ENCODE peak calls at places on chromosome 14, in eight cellular contexts. W is H9; C is mucosa of descending colon; T is CD4-positive, alpha-beta memory T cell; D is tibial artery; Z is Peyer's patch; N is psoas muscle; I is CD8-positive, alpha-beta memory T cell. F is an unnamed sample.
A peak's percentile ranks its signal among the peaks of the same experiment; 100 is the strongest.

GRCh38 chr14:39581474-39581873 is 149.2 kb upstream of the FBXO33 start:
- DNase-seq in D (no peak), I (no peak), T (no peak), N (no peak), Z (no peak), C (no peak), W (no peak), F (peak; percentile 3)

GRCh38 chr14:71918955-71919354 is 13.3 kb upstream of the RGS6 start:
- DNase-seq in I (no peak), N (no peak), C (no peak), T (no peak), W (peak; percentile 60), D (no peak), Z (no peak), F (no peak)

GRCh38 chr14:66045572-66046021 is 440.6 kb upstream of the CCDC196 start:
- DNase-seq in C (no peak), W (no peak), D (no peak), Z (no peak), N (no peak), I (no peak), T (no peak), F (peak; percentile 11)

GRCh38 chr14:98964171-98964570 is 307.8 kb downstream of the BCL11B start:
- DNase-seq in Z (no peak), D (no peak), T (no peak), C (no peak), W (peak; percentile 26), I (no peak), N (no peak), F (no peak)

GRCh38 chr14:67643671-67644070 is 24.0 kb downstream of the ARG2 start:
- DNase-seq in I (no peak), T (no peak), Z (no peak), C (no peak), N (no peak), D (no peak), W (no peak), F (no peak)

GRCh38 chr14:60151715-60152114 is 13.5 kb downstream of the DHRS7 start:
- DNase-seq in I (peak; percentile 50), W (no peak), D (peak; percentile 87), C (peak; percentile 84), Z (peak; percentile 65), T (peak; percentile 72), N (peak; percentile 88), F (peak; percentile 89)

GRCh38 chr14:76376001-76376404 is at the start of gene ESRRB:
- DNase-seq in D (no peak), T (no peak), Z (no peak), W (peak; percentile 63), N (no peak), C (no peak), I (no peak), F (peak; percentile 7)

GRCh38 chr14:38226366-38226765 is 18.7 kb downstream of the SSTR1 start:
- DNase-seq in T (no peak), Z (no peak), I (no peak), W (no peak), D (no peak), N (no peak), C (no peak), F (no peak)

GRCh38 chr14:94989946-94990345 is 167.4 kb downstream of the DICER1 start:
- DNase-seq in I (no peak), T (no peak), C (no peak), Z (no peak), W (no peak), N (no peak), D (no peak), F (no peak)

GRCh38 chr14:77641534-77642341 is 25.3 kb upstream of the SPTLC2 start:
- DNase-seq in W (no peak), C (peak; percentile 83), T (peak; percentile 62), N (peak; percentile 83), D (peak; percentile 87), Z (peak; percentile 78), I (peak; percentile 45), F (peak; percentile 67)

GRCh38 chr14:50801706-50802105 is 29.3 kb downstream of the NIN start:
- DNase-seq in T (no peak), C (no peak), I (no peak), Z (no peak), D (no peak), N (no peak), W (no peak), F (peak; percentile 44)

GRCh38 chr14:33280646-33281045 is 342.0 kb downstream of the NPAS3 start:
- DNase-seq in Z (no peak), I (no peak), N (no peak), W (no peak), D (no peak), C (no peak), T (no peak), F (peak; percentile 3)

GRCh38 chr14:30610719-30611388 is 11.3 kb upstream of the SCFD1 start:
- DNase-seq in I (no peak), N (no peak), D (peak; percentile 73), C (no peak), T (peak; percentile 18), Z (no peak), W (no peak), F (peak; percentile 77)

GRCh38 chr14:52279405-52279804 is 11.9 kb downstream of the PTGDR start:
- DNase-seq in Z (no peak), T (no peak), C (no peak), I (no peak), W (no peak), D (no peak), N (no peak), F (peak; percentile 85)

GRCh38 chr14:23123419-23123818 is 4.4 kb upstream of the CEBPE start:
- DNase-seq in D (no peak), C (peak; percentile 90), W (no peak), Z (peak; percentile 90), N (peak; percentile 81), I (no peak), T (no peak), F (no peak)

GRCh38 chr14:54867011-54867410 is 35.6 kb downstream of the GCH1 start:
- DNase-seq in C (no peak), W (no peak), N (no peak), Z (no peak), D (no peak), I (no peak), T (no peak), F (peak; percentile 89)

GRCh38 chr14:24299255-24300191 is at the start of the genes DHRS1 and NOP9:
- DNase-seq in D (peak; percentile 89), T (peak; percentile 89), C (peak; percentile 94), I (peak; percentile 88), W (peak; percentile 90), N (peak; percentile 91), Z (peak; percentile 97), F (peak; percentile 96)

GRCh38 chr14:64391113-64391725 is 3.1 kb downstream of the MTHFD1 start:
- DNase-seq in N (no peak), T (no peak), W (peak; percentile 92), C (no peak), Z (no peak), I (no peak), D (no peak), F (no peak)

GRCh38 chr14:54206477-54206876 is 190.3 kb upstream of the CDKN3 start:
- DNase-seq in D (no peak), T (no peak), W (no peak), I (no peak), N (no peak), Z (no peak), C (no peak), F (no peak)

GRCh38 chr14:43198465-43198864 is 1308.6 kb downstream of the FSCB start:
- DNase-seq in D (no peak), N (no peak), W (no peak), I (no peak), C (no peak), Z (no peak), T (no peak), F (no peak)

GRCh38 chr14:55578511-55578910 is 1.5 kb upstream of the KTN1 start:
- DNase-seq in T (no peak), C (no peak), N (no peak), D (no peak), I (no peak), W (no peak), Z (no peak), F (no peak)

GRCh38 chr14:81313775-81314429 is 86.2 kb downstream of the STON2 start:
- DNase-seq in I (no peak), D (no peak), T (no peak), C (no peak), Z (no peak), N (no peak), W (no peak), F (no peak)

GRCh38 chr14:105092912-105093425 is 27.7 kb upstream of the GPR132 start:
- DNase-seq in W (peak; percentile 51), D (no peak), I (peak; percentile 53), C (peak; percentile 82), N (peak; percentile 68), Z (peak; percentile 83), T (peak; percentile 67), F (peak; percentile 80)
- H3K4me1 ChIP-seq in W (no peaks in the 10 kb centered on the region), D (peaks cover 67% of the 10 kb centered on the region), I (peaks cover 25% of the 10 kb centered on the region), C (peaks cover 50% of the 10 kb centered on the region), N (peaks cover 2% of the 10 kb centered on the region), Z (no peaks in the 10 kb centered on the region), T (peaks cover 28% of the 10 kb centered on the region), F (peaks cover 24% of the 10 kb centered on the region)

DNA sequence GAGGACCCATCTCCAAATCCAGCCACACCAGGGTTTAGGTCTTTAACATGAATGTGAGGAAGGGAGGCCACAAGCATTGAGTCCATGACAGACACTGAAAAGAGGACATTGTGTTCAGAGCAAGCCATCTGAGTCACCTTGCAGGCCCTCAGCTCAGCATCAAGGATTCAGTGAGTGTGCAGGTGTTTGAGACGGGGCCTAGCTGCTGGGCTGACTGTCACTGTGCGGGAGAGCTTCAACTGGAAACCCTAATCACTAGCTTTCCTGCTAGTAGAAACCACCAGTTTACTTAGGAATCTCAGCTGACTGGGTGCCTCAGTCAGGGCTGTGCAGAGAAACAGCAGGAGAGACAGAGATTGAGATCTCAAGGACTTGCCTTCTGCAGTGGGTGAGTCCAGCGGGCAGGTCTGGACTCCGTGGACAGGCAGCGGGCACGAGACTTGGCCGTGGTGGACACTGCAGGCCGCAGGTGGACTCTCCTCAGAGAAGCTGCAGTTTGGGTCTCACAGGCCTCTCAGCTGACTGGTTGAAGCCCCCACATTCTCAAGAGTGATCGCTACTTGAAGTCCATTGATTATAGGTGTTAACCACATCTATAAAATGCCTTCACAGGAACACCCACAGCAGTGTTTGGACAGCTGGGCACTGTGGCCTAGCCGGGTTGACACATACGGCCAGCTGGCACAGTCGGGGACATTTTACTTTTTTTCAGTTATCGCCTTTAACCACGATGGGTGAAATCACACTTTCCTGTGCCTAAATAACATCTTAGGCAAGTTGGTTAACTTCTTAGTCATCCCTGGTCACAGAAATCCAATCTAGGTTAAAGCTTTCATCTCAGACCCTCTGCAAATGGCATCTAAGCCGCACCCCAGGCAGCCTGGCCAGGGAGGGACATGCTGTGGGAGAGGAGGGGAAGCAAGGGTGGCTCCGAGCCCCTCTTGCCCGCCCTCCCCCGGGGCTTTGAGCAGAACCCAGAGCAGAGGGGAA is 85.9 kb upstream of the DYNC1H1 start:
- DNase-seq in D (no peak), N (no peak), T (no peak), W (no peak), Z (no peak), I (peak; percentile 22), C (no peak), F (no peak)
- H3K4me1 ChIP-seq in D (peaks cover 3% of the 10 kb centered on the region), N (peaks cover 17% of the 10 kb centered on the region), T (peaks cover 69% of the 10 kb centered on the region), W (no peaks in the 10 kb centered on the region), Z (no peaks in the 10 kb centered on the region), I (peaks cover 68% of the 10 kb centered on the region), C (peaks cover 33% of the 10 kb centered on the region), F (peaks cover 6% of the 10 kb centered on the region)

GRCh38 chr14:69620981-69621380 is 9.6 kb downstream of the SUSD6 start:
- DNase-seq in Z (no peak), D (no peak), N (no peak), C (no peak), T (no peak), I (no peak), W (no peak), F (no peak)
- H3K4me1 ChIP-seq in Z (no peaks in the 10 kb centered on the region), D (peaks cover 87% of the 10 kb centered on the region), N (peaks cover 86% of the 10 kb centered on the region), C (peaks cover 17% of the 10 kb centered on the region), T (peaks cover 100% of the 10 kb centered on the region), I (peaks cover 94% of the 10 kb centered on the region), W (no peaks in the 10 kb centered on the region), F (peaks cover 41% of the 10 kb centered on the region)

GRCh38 chr14:103527408-103528157 is 1.4 kb upstream of the TRMT61A start:
- DNase-seq in T (no peak), Z (no peak), I (no peak), C (no peak), D (no peak), N (no peak), W (no peak), F (no peak)
- H3K4me1 ChIP-seq in T (peaks cover 34% of the 10 kb centered on the region), Z (peaks cover 6% of the 10 kb centered on the region), I (peaks cover 34% of the 10 kb centered on the region), C (peaks cover 52% of the 10 kb centered on the region), D (peaks cover 59% of the 10 kb centered on the region), N (peaks cover 24% of the 10 kb centered on the region), W (no peaks in the 10 kb centered on the region), F (peaks cover 41% of the 10 kb centered on the region)